ENCODE peak calls at places on chromosomes 7 and 10, in four cellular contexts. H, Q, W and L are unnamed samples.
A peak's percentile ranks its signal among the peaks of the same experiment; 100 is the strongest.

GRCh38 chr7:85714182-85714581 is 527.3 kb upstream of the SEMA3D start:
- DNase-seq in H (no peak), Q (no peak), W (no peak), L (no peak)

GRCh38 chr10:124827474-124827873 is 25.9 kb downstream of the ABRAXAS2 start:
- DNase-seq in H (peak; percentile 12), Q (no peak), W (peak; percentile 12), L (no peak)

GRCh38 chr10:91709394-91709798 is 76.5 kb upstream of the PPP1R3C start:
- DNase-seq in H (no peak), Q (no peak), W (peak; percentile 54), L (no peak)

GRCh38 chr7:30909431-30909830 is 2.2 kb upstream of the AQP1 start:
- DNase-seq in H (no peak), Q (no peak), W (no peak), L (no peak)

GRCh38 chr10:70277396-70278030 is 6.3 kb downstream of the NPFFR1 start:
- DNase-seq in H (no peak), Q (no peak), W (no peak), L (no peak)

GRCh38 chr10:113457408-113457807 is 95.4 kb upstream of the HABP2 start:
- DNase-seq in H (no peak), Q (no peak), W (no peak), L (no peak)

GRCh38 chr10:72563327-72563932 is 62.4 kb downstream of the MICU1 start:
- DNase-seq in H (peak; percentile 36), Q (peak; percentile 15), W (no peak), L (peak; percentile 49)

GRCh38 chr7:147153571-147153970 is 1037.0 kb downstream of the CNTNAP2 start:
- DNase-seq in H (no peak), Q (no peak), W (no peak), L (no peak)

GRCh38 chr10:48456361-48456804 is 148.5 kb downstream of the ARHGAP22 start:
- DNase-seq in H (no peak), Q (no peak), W (no peak), L (no peak)

GRCh38 chr7:7185382-7185989 is 3.1 kb downstream of the C1GALT1 start:
- DNase-seq in H (no peak), Q (no peak), W (no peak), L (no peak)

GRCh38 chr7:40758590-40758989 is 623.8 kb downstream of the SUGCT start:
- DNase-seq in H (no peak), Q (no peak), W (no peak), L (no peak)

GRCh38 chr7:6589829-6590644 is at the start of gene INTS15:
- DNase-seq in H (peak; percentile 78), Q (peak; percentile 80), W (peak; percentile 81), L (peak; percentile 84)

GRCh38 chr10:102675887-102676616 is 31.8 kb downstream of the TRIM8 start:
- DNase-seq in H (no peak), Q (no peak), W (peak; percentile 99), L (no peak)

GRCh38 chr10:125844673-125845300 is 21.4 kb downstream of the BCCIP start:
- DNase-seq in H (no peak), Q (no peak), W (no peak), L (no peak)

GRCh38 chr10:10642741-10643280 is 374.9 kb upstream of the CELF2 start:
- DNase-seq in H (no peak), Q (no peak), W (peak; percentile 29), L (no peak)

GRCh38 chr10:113958631-113959382 is 84.9 kb upstream of the ADRB1 start:
- DNase-seq in H (peak; percentile 30), Q (no peak), W (peak; percentile 92), L (peak; percentile 42)

GRCh38 chr10:21733710-21734109 is 199.7 kb downstream of the MLLT10 start:
- DNase-seq in H (no peak), Q (no peak), W (no peak), L (no peak)

GRCh38 chr10:131245475-131246059 is 66.0 kb downstream of the TCERG1L start:
- DNase-seq in H (no peak), Q (no peak), W (no peak), L (no peak)

GRCh38 chr7:83267141-83267631 is 104.5 kb upstream of the PCLO start:
- DNase-seq in H (no peak), Q (no peak), W (peak; percentile 68), L (no peak)

GRCh38 chr7:26489404-26489803 is 197.7 kb downstream of the SNX10 start:
- DNase-seq in H (no peak), Q (no peak), W (no peak), L (no peak)

GRCh38 chr10:78165617-78166016 is 132.0 kb downstream of the RPS24 start:
- DNase-seq in H (no peak), Q (no peak), W (no peak), L (no peak)

GRCh38 chr7:112830769-112831168 is 40.6 kb upstream of the TMEM168 start:
- DNase-seq in H (no peak), Q (no peak), W (no peak), L (no peak)

GRCh38 chr7:43905209-43905946 is 1.0 kb downstream of the URGCP start:
- DNase-seq in H (no peak), Q (no peak), W (no peak), L (no peak)

GRCh38 chr7:28017372-28017771 is 163.2 kb downstream of the JAZF1 start:
- DNase-seq in H (no peak), Q (no peak), W (peak; percentile 63), L (no peak)

GRCh38 chr10:11663763-11664555 is 52.5 kb upstream of the USP6NL start:
- DNase-seq in H (no peak), Q (no peak), W (no peak), L (no peak)

GRCh38 chr7:74343281-74344127 is 54.3 kb downstream of the CLIP2 start:
- DNase-seq in H (no peak), Q (no peak), W (peak; percentile 74), L (peak; percentile 5)

GRCh38 chr10:132865236-132865635 is 77.1 kb downstream of the CFAP46 start:
- DNase-seq in H (no peak), Q (no peak), W (no peak), L (no peak)

GRCh38 chr7:128940494-128941322 is 3.0 kb downstream of the IRF5 start:
- DNase-seq in H (no peak), Q (no peak), W (no peak), L (no peak)